ENCODE peak calls at places on chromosomes 16 and 17, in five cellular contexts. O is left ventricle myocardium inferior, T is ascending aorta, C is fibroblast of lung, Q is heart left ventricle. N is an unnamed sample.

GRCh38 chr16:68265078-68265925 is 976 bp downstream of the SLC7A6 start:
- DNase-seq in T (peak; percentile 52), Q (peak; percentile 59), C (peak; percentile 46), O (peak; percentile 40), N (no peak)

GRCh38 chr17:82388223-82388921 is 16.8 kb downstream of the UTS2R start:
- DNase-seq in O (peak; percentile 43), Q (no peak), C (no peak), T (no peak), N (peak; percentile 93)

GRCh38 chr17:66906321-66907278 is 57.9 kb upstream of the CACNG4 start:
- DNase-seq in C (peak; percentile 84), Q (peak; percentile 74), O (peak; percentile 72), T (peak; percentile 23), N (peak; percentile 93)

GRCh38 chr17:21549107-21549687 is 143.1 kb upstream of the KCNJ18 start:
- DNase-seq in Q (no peak), T (no peak), O (no peak), C (peak; percentile 51), N (no peak)

GRCh38 chr17:55699178-55699865 is 23.3 kb downstream of the TMEM100 start:
- DNase-seq in O (no peak), Q (peak; percentile 21), C (no peak), T (no peak), N (no peak)

GRCh38 chr16:71847096-71847495 is 1.3 kb downstream of the ATXN1L start:
- DNase-seq in T (no peak), C (no peak), Q (no peak), O (no peak), N (no peak)

GRCh38 chr16:14286381-14287230 is 215.5 kb downstream of the MRTFB start:
- DNase-seq in Q (no peak), T (no peak), C (peak; percentile 70), O (no peak), N (no peak)

GRCh38 chr17:80316431-80316830 is 55.8 kb downstream of the RNF213 start:
- DNase-seq in C (no peak), T (no peak), O (no peak), Q (no peak), N (no peak)

GRCh38 chr17:72634621-72635020 is 457.9 kb downstream of the SLC39A11 start:
- DNase-seq in C (no peak), Q (no peak), T (no peak), O (no peak), N (no peak)

GRCh38 chr17:31224366-31224765 is 72.7 kb downstream of the OMG start:
- DNase-seq in O (no peak), C (no peak), Q (no peak), T (no peak), N (no peak)

GRCh38 chr16:11446566-11447119 is 101.4 kb downstream of the RMI2 start:
- DNase-seq in C (no peak), O (no peak), Q (no peak), T (no peak), N (no peak)

GRCh38 chr17:63613663-63614062 is 8.6 kb upstream of the MAP3K3 start:
- DNase-seq in C (no peak), T (no peak), O (no peak), Q (no peak), N (no peak)

GRCh38 chr16:82603784-82604411 is 22.9 kb upstream of the CDH13 start:
- DNase-seq in C (peak; percentile 75), T (no peak), O (peak; percentile 39), Q (peak; percentile 45), N (no peak)

GRCh38 chr17:40145476-40145875 is 5.1 kb downstream of the CASC3 start:
- DNase-seq in C (no peak), O (no peak), Q (no peak), T (no peak), N (no peak)

GRCh38 chr16:59385953-59386352 is 651.8 kb upstream of the GOT2 start:
- DNase-seq in T (no peak), Q (no peak), O (no peak), C (peak; percentile 95), N (peak; percentile 8)

GRCh38 chr16:87312008-87312407 is 5.2 kb downstream of the C16orf95 start:
- DNase-seq in C (no peak), Q (no peak), T (no peak), O (no peak), N (no peak)

GRCh38 chr17:77863814-77864161 is 94.7 kb upstream of the TNRC6C start:
- DNase-seq in C (no peak), T (no peak), O (peak; percentile 72), Q (peak; percentile 64), N (peak; percentile 46)

GRCh38 chr17:74746922-74747321 is 1.5 kb upstream of the NHERF1 start:
- DNase-seq in Q (no peak), O (peak; percentile 18), C (no peak), T (no peak), N (peak; percentile 25)

GRCh38 chr17:64741924-64742670 is 80.0 kb upstream of the SMURF2 start:
- DNase-seq in T (no peak), C (peak; percentile 86), Q (peak; percentile 59), O (peak; percentile 66), N (no peak)

GRCh38 chr17:78879679-78880186 is 23.3 kb downstream of the CEP295NL start:
- DNase-seq in Q (peak; percentile 91), O (peak; percentile 81), T (no peak), C (peak; percentile 97), N (peak; percentile 42)

GRCh38 chr17:44844390-44844830 is 3.3 kb upstream of the HIGD1B start:
- DNase-seq in O (peak; percentile 61), C (no peak), T (no peak), Q (peak; percentile 67), N (no peak)

GRCh38 chr16:78811247-78811646 is 711.8 kb downstream of the WWOX start:
- DNase-seq in T (no peak), Q (no peak), O (no peak), C (no peak), N (no peak)

GRCh38 chr16:83732536-83732935 is 75.2 kb upstream of the HSBP1 start:
- DNase-seq in Q (no peak), T (no peak), C (no peak), O (no peak), N (no peak)

GRCh38 chr17:3613139-3613538 is 3.9 kb upstream of the TRPV1 start:
- DNase-seq in C (no peak), T (no peak), Q (no peak), O (no peak), N (no peak)

GRCh38 chr16:55759983-55760664 is 72.8 kb downstream of the CES1 start:
- DNase-seq in T (no peak), C (peak; percentile 48), O (peak; percentile 24), Q (peak; percentile 26), N (no peak)

GRCh38 chr17:55742272-55743102 is 8.4 kb upstream of the PCTP start:
- DNase-seq in O (no peak), T (no peak), Q (no peak), C (no peak), N (no peak)

GRCh38 chr17:550776-551175 is 163.9 kb downstream of the VPS53 start:
- DNase-seq in Q (no peak), C (no peak), T (no peak), O (no peak), N (no peak)

DNA sequence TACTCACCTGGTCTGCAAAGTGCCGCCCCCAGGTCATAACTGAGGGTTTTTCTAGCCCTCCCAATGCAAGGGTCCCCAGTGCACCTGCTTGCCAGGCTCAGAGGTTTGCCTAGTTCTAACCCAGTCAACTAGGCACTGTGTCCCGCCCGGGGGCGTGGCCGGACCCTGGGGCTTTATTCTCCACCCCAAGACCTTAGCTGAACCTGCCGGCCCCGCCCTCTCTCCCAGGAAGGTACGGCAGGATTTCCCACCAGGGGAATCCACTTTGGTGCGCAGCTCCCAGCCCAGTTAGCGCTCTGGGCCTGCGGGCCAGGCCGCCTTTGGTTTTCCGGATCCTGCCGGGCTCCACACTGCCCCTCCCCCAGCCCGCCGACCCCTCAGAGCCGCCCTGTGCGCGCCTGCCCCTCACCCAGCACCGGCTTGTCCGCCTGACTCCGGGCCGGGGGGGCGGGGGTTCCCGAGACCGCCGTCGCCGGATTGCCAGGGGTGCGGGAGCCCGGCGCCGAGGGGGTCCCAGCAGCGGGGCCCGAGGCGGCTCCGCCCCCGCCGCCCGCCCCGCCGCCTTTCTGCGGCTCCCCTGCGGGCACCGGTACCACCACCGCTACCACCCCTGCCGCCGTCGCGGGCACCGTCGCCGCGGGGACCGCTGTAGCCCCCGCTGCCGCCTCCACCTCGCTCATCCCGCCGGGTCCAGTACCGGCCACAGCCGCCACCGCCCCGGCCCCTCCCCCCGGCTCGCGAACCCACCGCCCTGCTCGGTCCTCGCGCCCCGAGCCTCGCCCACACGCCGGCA is 422 bp downstream of the YBX2 start:
- DNase-seq in Q (no peak), O (no peak), T (no peak), C (no peak), N (peak; percentile 73)
- H3K4me1 ChIP-seq in Q (peaks cover 41% of the 10 kb centered on the region), O (peaks cover 73% of the 10 kb centered on the region), T (peaks cover 4% of the 10 kb centered on the region), C (no peaks in the 10 kb centered on the region), N (no peaks in the 10 kb centered on the region)

GRCh38 chr17:32826076-32826475 is 50.8 kb downstream of the MYO1D start:
- DNase-seq in C (no peak), O (no peak), Q (no peak), T (no peak), N (no peak)

GRCh38 chr17:32827227-32827626 is 49.7 kb downstream of the MYO1D start:
- DNase-seq in T (no peak), Q (no peak), O (no peak), C (no peak), N (no peak)

GRCh38 chr17:32820440-32820839 is 56.5 kb downstream of the MYO1D start:
- DNase-seq in C (no peak), T (no peak), Q (no peak), O (no peak), N (no peak)

GRCh38 chr17:32822996-32823395 is 53.9 kb downstream of the MYO1D start:
- DNase-seq in O (no peak), T (no peak), C (no peak), Q (no peak), N (no peak)

DNA sequence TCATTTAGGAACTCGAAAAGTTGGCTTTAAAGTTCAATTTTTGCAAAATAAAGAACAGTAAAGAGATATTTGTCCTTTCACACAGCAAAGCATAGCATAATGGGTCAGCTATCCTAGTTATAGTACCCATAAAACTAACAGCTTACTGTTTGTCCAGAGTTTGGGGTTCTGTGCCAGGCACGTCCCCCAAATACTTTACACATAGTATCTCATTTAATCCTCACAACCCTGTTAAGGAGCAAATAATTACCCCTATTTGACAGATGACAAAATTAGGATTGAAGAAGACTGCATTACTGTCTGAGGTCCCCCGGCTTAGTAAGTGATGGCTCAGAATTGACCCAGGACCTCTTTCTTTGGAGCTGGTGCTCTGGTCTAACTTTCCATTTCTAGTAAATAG is 52.6 kb downstream of the MYO1D start:
- DNase-seq in Q (no peak), O (no peak), T (no peak), C (no peak), N (no peak)
- H3K27ac ChIP-seq in Q (no peak overlapping the region), O (no peak overlapping the region), T (peak overlapping the region; percentile 84), C (no peak overlapping the region), N (no peak overlapping the region)

GRCh38 chr17:47841488-47842308 is 625 bp upstream of the SCRN2 start:
- DNase-seq in T (no peak), C (no peak), Q (no peak), O (no peak), N (no peak)
- TF ChIP-seq CTCF in T (no peak), C (no peak), Q (peak; percentile 3), O (no peak), N (no peak)

GRCh38 chr17:49942918-49943317 is 26.1 kb upstream of the DLX4 start:
- DNase-seq in Q (no peak), T (no peak), O (no peak), C (no peak), N (no peak)
- H3K4me1 ChIP-seq in Q (no peaks in the 10 kb centered on the region), T (no peaks in the 10 kb centered on the region), O (no peaks in the 10 kb centered on the region), C (no peaks in the 10 kb centered on the region), N (no peaks in the 10 kb centered on the region)